ENCODE peak calls at places on chromosomes 6 and 20, in five cellular contexts. Q is T-helper 2 cell, U is EH, E is choroid plexus epithelial cell, S is GM06990. B is an unnamed sample.

GRCh38 chr6:166627875-166628849 is 1.1 kb upstream of the RPS6KA2 start:
- DNase-seq in Q (peak), S (peak), U (peak), E (peak), B (peak)

GRCh38 chr6:33317418-33317667 is 201 bp downstream of the ZBTB22 start:
- DNase-seq in U (no peak), S (no peak), Q (no peak), E (no peak), B (no peak)

GRCh38 chr6:10414766-10415592 is at the start of gene TFAP2A:
- DNase-seq in E (no peak), Q (no peak), U (peak), S (no peak), B (peak)

GRCh38 chr6:27517928-27518787 is 45.3 kb upstream of the ZNF184 start:
- DNase-seq in U (no peak), E (no peak), S (peak), Q (no peak), B (no peak)

GRCh38 chr20:3705970-3706739 is 6.2 kb downstream of the SIGLEC1 start:
- DNase-seq in U (no peak), E (no peak), S (no peak), Q (no peak), B (no peak)

GRCh38 chr6:145948328-145948727 is 15.8 kb downstream of the SHPRH start:
- DNase-seq in S (no peak), E (peak), U (peak), Q (no peak), B (no peak)

GRCh38 chr6:150528648-150529285 is 70.9 kb upstream of the PLEKHG1 start:
- DNase-seq in E (peak), S (no peak), Q (no peak), U (peak), B (peak)

GRCh38 chr6:126437225-126437624 is 97.3 kb downstream of the CENPW start:
- DNase-seq in E (no peak), S (no peak), U (no peak), Q (no peak), B (no peak)

GRCh38 chr20:48175261-48175660 is 390.0 kb upstream of the SULF2 start:
- DNase-seq in U (no peak), E (no peak), S (no peak), Q (no peak), B (no peak)

GRCh38 chr6:111503194-111503593 is 20.2 kb upstream of the REV3L start:
- DNase-seq in Q (no peak), U (peak), S (no peak), E (peak), B (no peak)

GRCh38 chr6:5521322-5521721 is 260.0 kb downstream of the FARS2 start:
- DNase-seq in Q (no peak), S (no peak), U (no peak), E (no peak), B (no peak)

GRCh38 chr6:37160922-37161778 is 8.8 kb upstream of the PIM1 start:
- DNase-seq in S (peak), Q (no peak), E (peak), U (peak), B (peak)

GRCh38 chr6:106181664-106182418 is 95.7 kb downstream of the PRDM1 start:
- DNase-seq in S (peak), E (peak), U (peak), Q (no peak), B (peak)

GRCh38 chr6:157221049-157221816 is 102.1 kb downstream of the TMEM242 start:
- DNase-seq in S (peak), Q (peak), E (peak), U (peak), B (peak)

GRCh38 chr6:88680654-88681053 is 282.8 kb downstream of the RNGTT start:
- DNase-seq in S (no peak), E (no peak), U (peak), Q (no peak), B (no peak)

GRCh38 chr6:158311193-158311592 is 1.1 kb upstream of the TULP4 start:
- DNase-seq in Q (no peak), U (peak), E (peak), S (no peak), B (peak)

GRCh38 chr6:139917943-139918342 is 543.5 kb upstream of the CITED2 start:
- DNase-seq in E (no peak), S (no peak), U (no peak), Q (no peak), B (no peak)

GRCh38 chr6:36368921-36369880 is 18.3 kb downstream of the ETV7 start:
- DNase-seq in S (no peak), U (peak), E (peak), Q (no peak), B (peak)

GRCh38 chr20:16821211-16822089 is 73.3 kb downstream of the OTOR start:
- DNase-seq in U (peak), E (peak), Q (no peak), S (peak), B (peak)

GRCh38 chr20:34579936-34580587 is 21.5 kb downstream of the MAP1LC3A start:
- DNase-seq in S (peak), E (no peak), U (peak), Q (no peak), B (no peak)

GRCh38 chr6:79946773-79947190 is 571 bp downstream of the ELOVL4 start:
- DNase-seq in Q (no peak), E (peak), S (peak), U (peak), B (peak)